ENCODE peak calls at places on chromosome 14, in five cellular contexts. P, W, T, I and K are unnamed samples.
A peak's percentile ranks its signal among the peaks of the same experiment; 100 is the strongest.

GRCh38 chr14:34700622-34701130 is 13.7 kb downstream of the CFL2 start:
- DNase-seq in I (no peak), T (no peak), W (no peak), P (no peak), K (no peak)

GRCh38 chr14:72701610-72702009 is 192.3 kb downstream of the DPF3 start:
- DNase-seq in P (no peak), W (no peak), T (no peak), I (no peak), K (no peak)

GRCh38 chr14:23327947-23328744 is 6.9 kb downstream of the PABPN1 start:
- DNase-seq in P (peak; percentile 79), I (peak; percentile 85), T (peak; percentile 76), W (no peak), K (no peak)

GRCh38 chr14:60790850-60791249 is 56.3 kb downstream of the MNAT1 start:
- DNase-seq in W (no peak), T (no peak), I (no peak), P (no peak), K (no peak)

GRCh38 chr14:82046512-82047226 is 513.0 kb upstream of the SEL1L start:
- DNase-seq in T (no peak), W (no peak), P (no peak), I (no peak), K (no peak)

GRCh38 chr14:64806202-64806861 is 73.4 kb downstream of the SPTB start:
- DNase-seq in P (no peak), W (peak; percentile 47), T (no peak), I (peak; percentile 87), K (no peak)

GRCh38 chr14:102264775-102265174 is 40.2 kb downstream of the MOK start:
- DNase-seq in P (no peak), T (no peak), I (no peak), W (no peak), K (no peak)

GRCh38 chr14:49607583-49607982 is 8.8 kb downstream of the LRR1 start:
- DNase-seq in W (no peak), T (no peak), I (no peak), P (no peak), K (no peak)

GRCh38 chr14:35419429-35419841 is 14.9 kb upstream of the NFKBIA start:
- DNase-seq in I (no peak), P (no peak), W (no peak), T (no peak), K (no peak)

GRCh38 chr14:88045705-88046104 is 40.8 kb downstream of the GPR65 start:
- DNase-seq in P (no peak), W (peak; percentile 52), I (no peak), T (peak; percentile 10), K (peak; percentile 47)

GRCh38 chr14:87409401-87409800 is 583.6 kb downstream of the GALC start:
- DNase-seq in W (no peak), T (no peak), P (no peak), I (no peak), K (no peak)

GRCh38 chr14:29521526-29522137 is 406.0 kb downstream of the PRKD1 start:
- DNase-seq in P (no peak), W (no peak), T (no peak), I (no peak), K (no peak)

GRCh38 chr14:101463566-101464171 is 97.6 kb upstream of the DIO3 start:
- DNase-seq in W (peak; percentile 10), P (no peak), T (no peak), I (no peak), K (no peak)

GRCh38 chr14:25381498-25381897 is 331.6 kb upstream of the STXBP6 start:
- DNase-seq in T (no peak), P (no peak), W (no peak), I (no peak), K (no peak)

GRCh38 chr14:60091550-60092511 is at the start of gene PCNX4:
- DNase-seq in W (peak; percentile 97), T (peak; percentile 98), I (peak; percentile 86), P (peak; percentile 97), K (peak; percentile 98)

GRCh38 chr14:68140111-68140741 is 320.6 kb downstream of the RAD51B start:
- DNase-seq in I (peak; percentile 70), P (peak; percentile 74), T (peak; percentile 59), W (no peak), K (no peak)

GRCh38 chr14:73261075-73261474 is 23.8 kb downstream of the PAPLN start:
- DNase-seq in T (no peak), I (no peak), P (no peak), W (no peak), K (no peak)

GRCh38 chr14:103280278-103280917 is 53.6 kb upstream of the EIF5 start:
- DNase-seq in T (no peak), W (no peak), P (no peak), I (no peak), K (no peak)

GRCh38 chr14:23114669-23115491 is 4.2 kb downstream of the CEBPE start:
- DNase-seq in W (peak; percentile 63), I (peak; percentile 79), P (no peak), T (no peak), K (peak; percentile 71)

GRCh38 chr14:29166507-29166906 is 399.9 kb downstream of the FOXG1 start:
- DNase-seq in T (no peak), P (no peak), I (no peak), W (no peak), K (no peak)

GRCh38 chr14:23114120-23114458 is 5.0 kb downstream of the CEBPE start:
- DNase-seq in T (no peak), W (no peak), P (no peak), I (no peak), K (no peak)

GRCh38 chr14:35553808-35554207 is 19.8 kb downstream of the INSM2 start:
- DNase-seq in T (no peak), P (no peak), I (no peak), W (no peak), K (no peak)

GRCh38 chr14:49991491-49991890 is 98.6 kb downstream of the ARF6 start:
- DNase-seq in W (no peak), I (no peak), P (no peak), T (no peak), K (no peak)

GRCh38 chr14:32307881-32308582 is 21.1 kb upstream of the AKAP6 start:
- DNase-seq in I (no peak), P (peak; percentile 76), T (peak; percentile 62), W (no peak), K (no peak)

GRCh38 chr14:103867020-103867419 is 19.6 kb upstream of the PPP1R13B start:
- DNase-seq in P (no peak), I (no peak), T (no peak), W (no peak), K (no peak)

GRCh38 chr14:66543996-66544395 is 36.0 kb downstream of the GPHN start:
- DNase-seq in P (no peak), T (no peak), I (no peak), W (no peak), K (no peak)

GRCh38 chr14:66541627-66542026 is 33.7 kb downstream of the GPHN start:
- DNase-seq in T (no peak), P (no peak), W (no peak), I (no peak), K (no peak)

GRCh38 chr14:66540038-66540437 is 32.1 kb downstream of the GPHN start:
- DNase-seq in I (no peak), T (no peak), P (no peak), W (no peak), K (no peak)

GRCh38 chr14:66539034-66539433 is 31.1 kb downstream of the GPHN start:
- DNase-seq in T (no peak), W (no peak), I (no peak), P (no peak), K (no peak)
- H3K27ac ChIP-seq in T (no peak overlapping the region), W (no peak overlapping the region), I (no peak overlapping the region), P (no peak overlapping the region), K (no peak overlapping the region)

GRCh38 chr14:99522457-99522891 is 41.3 kb downstream of the CCNK start:
- DNase-seq in T (no peak), P (no peak), W (no peak), I (peak; percentile 53), K (peak; percentile 44)

GRCh38 chr14:99524804-99525698 is 43.8 kb downstream of the CCNK start:
- DNase-seq in I (peak; percentile 64), W (no peak), P (peak; percentile 54), T (peak; percentile 38), K (no peak)

GRCh38 chr14:99524091-99524661 is 43.0 kb downstream of the CCNK start:
- DNase-seq in W (no peak), P (peak; percentile 49), T (peak; percentile 41), I (no peak), K (peak; percentile 46)

GRCh38 chr14:99522934-99523660 is 41.9 kb downstream of the CCNK start:
- DNase-seq in W (no peak), I (no peak), P (no peak), T (peak; percentile 34), K (peak; percentile 38)

DNA sequence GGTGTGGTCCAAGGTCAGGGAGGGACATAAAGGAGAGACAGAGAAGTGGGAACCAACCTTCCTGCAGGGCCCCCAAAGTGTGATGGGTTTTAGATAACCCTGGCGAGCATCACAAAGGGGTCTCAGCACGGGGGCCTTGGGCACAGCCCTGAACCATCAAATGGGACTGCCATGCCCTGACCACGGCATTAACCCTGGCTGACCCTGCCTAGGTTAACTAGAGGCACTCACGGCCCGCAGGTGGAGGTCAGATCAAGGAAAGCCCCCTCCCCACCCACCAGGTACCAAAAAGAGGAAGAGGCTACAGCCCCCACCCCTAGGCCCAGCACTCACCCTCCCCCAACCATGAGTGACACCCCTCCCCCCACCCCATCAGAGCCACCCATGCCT is 42.4 kb downstream of the CCNK start:
- DNase-seq in I (no peak), P (peak; percentile 46), W (no peak), T (no peak), K (peak; percentile 33)
- H3K27ac ChIP-seq in I (peak overlapping the region; percentile 90), P (peak overlapping the region; percentile 11), W (no peak overlapping the region), T (peak overlapping the region; percentile 63), K (no peak overlapping the region)

GRCh38 chr14:105180598-105181528 is at the start of gene NUDT14:
- DNase-seq in W (peak; percentile 82), P (peak; percentile 90), I (peak; percentile 85), T (peak; percentile 93), K (peak; percentile 87)
- H3K27ac ChIP-seq in W (peak within 1 kb of the TSS; percentile 44), P (no peak within 1 kb of the TSS), I (peak within 1 kb of the TSS; percentile 96), T (peak within 1 kb of the TSS; percentile 64), K (peak within 1 kb of the TSS; percentile 25)

DNA sequence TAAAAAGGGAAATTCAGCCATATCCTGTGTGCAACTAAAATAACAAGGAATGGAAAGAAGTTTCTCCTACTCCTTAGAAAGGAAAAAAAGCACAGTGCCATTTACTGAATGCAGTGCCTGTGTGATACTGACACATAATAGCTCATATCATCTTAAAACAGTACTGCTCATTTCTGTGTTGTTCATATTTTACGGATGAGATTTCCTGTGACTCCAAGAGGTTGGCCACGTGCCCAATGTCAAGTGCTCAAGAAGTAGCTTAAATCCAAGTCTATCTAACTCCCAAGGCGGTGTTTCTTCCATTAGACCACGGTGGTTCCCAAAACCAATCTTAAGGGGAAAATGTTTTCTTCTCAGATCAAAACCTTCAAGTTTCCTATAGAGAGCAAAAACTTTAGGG is 20.0 kb downstream of the MAP3K9 start:
- DNase-seq in P (no peak), W (peak; percentile 55), I (no peak), T (no peak), K (peak; percentile 66)
- H3K27ac ChIP-seq in P (no peak overlapping the region), W (no peak overlapping the region), I (no peak overlapping the region), T (no peak overlapping the region), K (no peak overlapping the region)

GRCh38 chr14:51609987-51610283 is 41.8 kb upstream of the FRMD6 start:
- DNase-seq in T (peak; percentile 19), P (no peak), I (no peak), W (no peak), K (no peak)
- H3K27ac ChIP-seq in T (no peak overlapping the region), P (no peak overlapping the region), I (peak overlapping the region; percentile 7), W (no peak overlapping the region), K (no peak overlapping the region)

GRCh38 chr14:54642950-54643695 is 76.2 kb downstream of the SAMD4A start:
- DNase-seq in T (no peak), W (no peak), P (no peak), I (no peak), K (no peak)
- H3K27ac ChIP-seq in T (peak overlapping the region; percentile 8), W (no peak overlapping the region), P (no peak overlapping the region), I (peak overlapping the region; percentile 2), K (no peak overlapping the region)